ENCODE peak calls at places on chromosomes 3 and 15, in four cellular contexts. One of them, this sample, is unnamed.
A peak's percentile ranks its signal among the peaks of the same experiment; 100 is the strongest.

GRCh38 chr15:86876387-86876786 is 796.7 kb downstream of the AGBL1 start:
- DNase-seq in heart right ventricle: no peak
- DNase-seq in cardiac muscle cell: no peak
- DNase-seq in brain microvascular endothelial cell: no peak
- DNase-seq in this sample: no peak

GRCh38 chr3:128923607-128924385 is 44.4 kb downstream of the ACAD9 start:
- DNase-seq in heart right ventricle: no peak
- DNase-seq in cardiac muscle cell: no peak
- DNase-seq in brain microvascular endothelial cell: no peak
- DNase-seq in this sample: no peak

GRCh38 chr3:127193775-127194174 is 844 bp downstream of the PRR23E start:
- DNase-seq in heart right ventricle: no peak
- DNase-seq in cardiac muscle cell: no peak
- DNase-seq in brain microvascular endothelial cell: no peak
- DNase-seq in this sample: no peak

GRCh38 chr3:71542548-71543370 is 40.8 kb downstream of the FOXP1 start:
- DNase-seq in heart right ventricle: peak; percentile 75
- DNase-seq in cardiac muscle cell: peak; percentile 95
- DNase-seq in brain microvascular endothelial cell: peak; percentile 93
- DNase-seq in this sample: peak; percentile 51

GRCh38 chr15:91992940-91993339 is 139.4 kb downstream of the SLCO3A1 start:
- DNase-seq in heart right ventricle: no peak
- DNase-seq in cardiac muscle cell: peak; percentile 7
- DNase-seq in brain microvascular endothelial cell: no peak
- DNase-seq in this sample: no peak

GRCh38 chr3:15645740-15646490 is 44.4 kb downstream of the BTD start:
- DNase-seq in heart right ventricle: no peak
- DNase-seq in cardiac muscle cell: peak; percentile 84
- DNase-seq in brain microvascular endothelial cell: peak; percentile 88
- DNase-seq in this sample: no peak

GRCh38 chr3:64067510-64068346 is 44.4 kb upstream of the PSMD6 start:
- DNase-seq in heart right ventricle: no peak
- DNase-seq in cardiac muscle cell: no peak
- DNase-seq in brain microvascular endothelial cell: no peak
- DNase-seq in this sample: no peak

GRCh38 chr15:42385206-42385979 is 26.1 kb downstream of the CAPN3 start:
- DNase-seq in heart right ventricle: no peak
- DNase-seq in cardiac muscle cell: peak; percentile 76
- DNase-seq in brain microvascular endothelial cell: peak; percentile 46
- DNase-seq in this sample: no peak

GRCh38 chr3:187737401-187738088 is 7.7 kb downstream of the BCL6 start:
- DNase-seq in heart right ventricle: peak; percentile 81
- DNase-seq in cardiac muscle cell: peak; percentile 85
- DNase-seq in brain microvascular endothelial cell: peak; percentile 64
- DNase-seq in this sample: no peak

GRCh38 chr3:63910873-63911272 is 1.3 kb downstream of the SCAANT1 start:
- DNase-seq in heart right ventricle: no peak
- DNase-seq in cardiac muscle cell: no peak
- DNase-seq in brain microvascular endothelial cell: no peak
- DNase-seq in this sample: no peak

GRCh38 chr3:108136888-108137814 is 46.3 kb upstream of the CD47 start:
- DNase-seq in heart right ventricle: no peak
- DNase-seq in cardiac muscle cell: no peak
- DNase-seq in brain microvascular endothelial cell: no peak
- DNase-seq in this sample: no peak

GRCh38 chr15:65376767-65377104 is 1.1 kb downstream of the IGDCC3 start:
- DNase-seq in heart right ventricle: no peak
- DNase-seq in cardiac muscle cell: peak; percentile 22
- DNase-seq in brain microvascular endothelial cell: no peak
- DNase-seq in this sample: no peak

GRCh38 chr3:20573175-20573574 is 387.2 kb upstream of the SGO1 start:
- DNase-seq in heart right ventricle: no peak
- DNase-seq in cardiac muscle cell: peak; percentile 69
- DNase-seq in brain microvascular endothelial cell: peak; percentile 87
- DNase-seq in this sample: no peak

GRCh38 chr3:31693346-31693745 is 160.6 kb downstream of the STT3B start:
- DNase-seq in heart right ventricle: no peak
- DNase-seq in cardiac muscle cell: no peak
- DNase-seq in brain microvascular endothelial cell: no peak
- DNase-seq in this sample: no peak

DNA sequence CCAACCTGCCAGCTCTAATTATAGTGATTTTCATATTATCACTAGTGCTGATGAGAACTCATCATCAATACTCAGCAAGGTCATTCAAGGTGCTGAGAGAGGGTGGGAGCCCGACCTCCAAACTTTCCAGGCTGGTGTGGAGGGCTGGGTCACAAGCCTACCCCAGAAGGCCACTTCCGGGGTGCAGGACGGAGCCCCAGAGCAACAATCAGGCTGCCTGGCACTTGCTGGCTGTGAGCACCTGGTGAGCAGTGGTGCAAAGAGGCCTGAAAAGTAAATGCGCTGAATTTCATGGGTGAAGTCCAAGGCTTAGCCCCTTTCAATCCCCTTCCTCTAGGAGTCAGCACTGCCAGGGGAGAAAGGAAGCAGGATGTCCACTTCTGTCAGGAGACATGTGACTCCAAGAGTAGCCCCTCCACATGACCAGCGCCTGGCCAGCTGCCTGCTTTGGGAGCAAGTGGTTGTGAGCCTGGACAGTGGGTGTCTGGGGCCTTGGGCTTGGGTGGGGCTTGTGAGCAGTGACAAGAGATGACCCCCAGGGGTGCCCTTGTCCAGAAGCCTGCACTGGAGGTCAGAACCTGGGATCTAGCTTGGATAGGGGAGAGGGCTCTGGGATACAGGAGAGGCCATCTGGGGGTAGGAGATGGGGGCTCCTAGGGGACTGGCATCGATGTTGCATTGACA is 165.0 kb upstream of the TLE3 start:
- DNase-seq in heart right ventricle: no peak
- DNase-seq in cardiac muscle cell: no peak
- DNase-seq in brain microvascular endothelial cell: no peak
- DNase-seq in this sample: no peak
- H3K27ac ChIP-seq in heart right ventricle: no peak overlapping the region
- H3K27ac ChIP-seq in cardiac muscle cell: no peak overlapping the region
- H3K27ac ChIP-seq in brain microvascular endothelial cell: no peak overlapping the region
- H3K27ac ChIP-seq in this sample: no peak overlapping the region

GRCh38 chr15:70093070-70093469 is 4.6 kb downstream of the TLE3 start:
- DNase-seq in heart right ventricle: no peak
- DNase-seq in cardiac muscle cell: peak; percentile 56
- DNase-seq in brain microvascular endothelial cell: no peak
- DNase-seq in this sample: no peak
- H3K27ac ChIP-seq in heart right ventricle: no peak overlapping the region
- H3K27ac ChIP-seq in cardiac muscle cell: no peak overlapping the region
- H3K27ac ChIP-seq in brain microvascular endothelial cell: no peak overlapping the region
- H3K27ac ChIP-seq in this sample: peak overlapping the region; percentile 58

GRCh38 chr15:75456710-75457109 is 5.2 kb upstream of the SIN3A start:
- DNase-seq in heart right ventricle: no peak
- DNase-seq in cardiac muscle cell: peak; percentile 23
- DNase-seq in brain microvascular endothelial cell: no peak
- DNase-seq in this sample: no peak
- H3K27ac ChIP-seq in heart right ventricle: no peak overlapping the region
- H3K27ac ChIP-seq in cardiac muscle cell: no peak overlapping the region
- H3K27ac ChIP-seq in brain microvascular endothelial cell: no peak overlapping the region
- H3K27ac ChIP-seq in this sample: peak overlapping the region; percentile 98

GRCh38 chr3:50587806-50588758 is 18.8 kb downstream of the HEMK1 start:
- DNase-seq in heart right ventricle: no peak
- DNase-seq in cardiac muscle cell: no peak
- DNase-seq in brain microvascular endothelial cell: no peak
- DNase-seq in this sample: no peak
- H3K27ac ChIP-seq in heart right ventricle: peak overlapping the region; percentile 97
- H3K27ac ChIP-seq in cardiac muscle cell: no peak overlapping the region
- H3K27ac ChIP-seq in brain microvascular endothelial cell: no peak overlapping the region
- H3K27ac ChIP-seq in this sample: no peak overlapping the region

This sample was measured in epithelial cell of prostate.